ENCODE peak calls at places on chromosomes 5 and 9, in four cellular contexts. One of them, this sample, is unnamed.

GRCh38 chr5:119453045-119453383 is 717 bp downstream of the HSD17B4 start:
- DNase-seq in psoas muscle: no peak
- DNase-seq in sigmoid colon: no peak
- DNase-seq in effector memory CD4-positive, alpha-beta T cell: no peak
- DNase-seq in this sample: no peak

GRCh38 chr5:10684303-10685086 is 76.5 kb downstream of the DAP start:
- DNase-seq in psoas muscle: no peak
- DNase-seq in sigmoid colon: no peak
- DNase-seq in effector memory CD4-positive, alpha-beta T cell: no peak
- DNase-seq in this sample: no peak

GRCh38 chr5:172743112-172743959 is 27.7 kb downstream of the DUSP1 start:
- DNase-seq in psoas muscle: no peak
- DNase-seq in sigmoid colon: no peak
- DNase-seq in effector memory CD4-positive, alpha-beta T cell: no peak
- DNase-seq in this sample: no peak

GRCh38 chr9:5382479-5382878 is 42.8 kb upstream of the RLN1 start:
- DNase-seq in psoas muscle: no peak
- DNase-seq in sigmoid colon: no peak
- DNase-seq in effector memory CD4-positive, alpha-beta T cell: no peak
- DNase-seq in this sample: no peak

GRCh38 chr5:90888511-90889324 is 330.1 kb downstream of the ADGRV1 start:
- DNase-seq in psoas muscle: no peak
- DNase-seq in sigmoid colon: no peak
- DNase-seq in effector memory CD4-positive, alpha-beta T cell: no peak
- DNase-seq in this sample: no peak

GRCh38 chr9:128420651-128421473 is at the start of gene CERCAM:
- DNase-seq in psoas muscle: peak; percentile 70
- DNase-seq in sigmoid colon: peak; percentile 78
- DNase-seq in effector memory CD4-positive, alpha-beta T cell: peak; percentile 29
- DNase-seq in this sample: peak; percentile 83

GRCh38 chr5:43643327-43643726 is 40.3 kb downstream of the NNT start:
- DNase-seq in psoas muscle: no peak
- DNase-seq in sigmoid colon: no peak
- DNase-seq in effector memory CD4-positive, alpha-beta T cell: no peak
- DNase-seq in this sample: no peak

GRCh38 chr9:35689601-35690446 is at the start of gene TPM2:
- DNase-seq in psoas muscle: peak; percentile 90
- DNase-seq in sigmoid colon: peak; percentile 96
- DNase-seq in effector memory CD4-positive, alpha-beta T cell: no peak
- DNase-seq in this sample: peak; percentile 89

GRCh38 chr5:142944140-142944539 is 174.0 kb downstream of the ARHGAP26 start:
- DNase-seq in psoas muscle: no peak
- DNase-seq in sigmoid colon: no peak
- DNase-seq in effector memory CD4-positive, alpha-beta T cell: no peak
- DNase-seq in this sample: no peak

GRCh38 chr9:5874048-5874447 is 16.6 kb upstream of the MLANA start:
- DNase-seq in psoas muscle: no peak
- DNase-seq in sigmoid colon: no peak
- DNase-seq in effector memory CD4-positive, alpha-beta T cell: no peak
- DNase-seq in this sample: no peak

DNA sequence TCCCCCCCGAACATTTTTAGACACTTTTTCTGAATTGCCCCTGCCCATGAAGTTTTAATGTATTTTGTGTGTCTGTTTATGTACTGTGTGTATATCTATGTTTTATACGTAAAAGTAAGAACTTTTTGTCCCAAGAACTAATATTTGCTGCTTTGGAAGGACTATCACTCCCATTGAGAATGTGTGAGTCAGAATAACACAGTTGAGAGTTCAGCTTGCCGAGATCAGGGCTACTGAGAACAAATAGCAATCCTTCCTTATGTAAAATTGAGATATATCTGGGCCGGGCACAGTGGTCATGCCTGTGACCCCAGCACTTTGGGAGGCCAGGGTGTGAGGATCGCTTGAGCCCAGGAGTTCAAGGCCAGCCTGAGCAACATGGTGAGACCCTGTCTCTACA is 11.3 kb downstream of the GTF3C4 start:
- DNase-seq in psoas muscle: no peak
- DNase-seq in sigmoid colon: no peak
- DNase-seq in effector memory CD4-positive, alpha-beta T cell: no peak
- DNase-seq in this sample: no peak
- H3K36me3 ChIP-seq in psoas muscle: peaks cover 70% of the 10 kb centered on the region
- H3K36me3 ChIP-seq in sigmoid colon: peaks cover 65% of the 10 kb centered on the region
- H3K36me3 ChIP-seq in effector memory CD4-positive, alpha-beta T cell: peaks cover 46% of the 10 kb centered on the region
- H3K36me3 ChIP-seq in this sample: peaks cover 96% of the 10 kb centered on the region

GRCh38 chr9:89380437-89381307 is 62.4 kb downstream of the SECISBP2 start:
- DNase-seq in psoas muscle: peak; percentile 49
- DNase-seq in sigmoid colon: no peak
- DNase-seq in effector memory CD4-positive, alpha-beta T cell: no peak
- DNase-seq in this sample: no peak
- H3K36me3 ChIP-seq in psoas muscle: peaks cover 94% of the 10 kb centered on the region
- H3K36me3 ChIP-seq in sigmoid colon: peaks cover 22% of the 10 kb centered on the region
- H3K36me3 ChIP-seq in effector memory CD4-positive, alpha-beta T cell: peaks cover 80% of the 10 kb centered on the region
- H3K36me3 ChIP-seq in this sample: no peaks in the 10 kb centered on the region

GRCh38 chr9:135812961-135813360 is 94.4 kb downstream of the CAMSAP1 start:
- DNase-seq in psoas muscle: no peak
- DNase-seq in sigmoid colon: no peak
- DNase-seq in effector memory CD4-positive, alpha-beta T cell: no peak
- DNase-seq in this sample: no peak
- H3K36me3 ChIP-seq in psoas muscle: peaks cover 90% of the 10 kb centered on the region
- H3K36me3 ChIP-seq in sigmoid colon: peaks cover 89% of the 10 kb centered on the region
- H3K36me3 ChIP-seq in effector memory CD4-positive, alpha-beta T cell: peaks cover 60% of the 10 kb centered on the region
- H3K36me3 ChIP-seq in this sample: peaks cover 78% of the 10 kb centered on the region

GRCh38 chr5:40832345-40832744 is 2.7 kb downstream of the RPL37 start:
- DNase-seq in psoas muscle: no peak
- DNase-seq in sigmoid colon: no peak
- DNase-seq in effector memory CD4-positive, alpha-beta T cell: no peak
- DNase-seq in this sample: no peak
- H3K36me3 ChIP-seq in psoas muscle: peaks cover 69% of the 10 kb centered on the region
- H3K36me3 ChIP-seq in sigmoid colon: peaks cover 66% of the 10 kb centered on the region
- H3K36me3 ChIP-seq in effector memory CD4-positive, alpha-beta T cell: peaks cover 62% of the 10 kb centered on the region
- H3K36me3 ChIP-seq in this sample: peaks cover 73% of the 10 kb centered on the region

GRCh38 chr5:141929398-141930058 is 5.9 kb downstream of the DELE1 start:
- DNase-seq in psoas muscle: no peak
- DNase-seq in sigmoid colon: no peak
- DNase-seq in effector memory CD4-positive, alpha-beta T cell: no peak
- DNase-seq in this sample: no peak
- H3K36me3 ChIP-seq in psoas muscle: peaks cover 100% of the 10 kb centered on the region
- H3K36me3 ChIP-seq in sigmoid colon: peaks cover 98% of the 10 kb centered on the region
- H3K36me3 ChIP-seq in effector memory CD4-positive, alpha-beta T cell: peaks cover 76% of the 10 kb centered on the region
- H3K36me3 ChIP-seq in this sample: peaks cover 78% of the 10 kb centered on the region

DNA sequence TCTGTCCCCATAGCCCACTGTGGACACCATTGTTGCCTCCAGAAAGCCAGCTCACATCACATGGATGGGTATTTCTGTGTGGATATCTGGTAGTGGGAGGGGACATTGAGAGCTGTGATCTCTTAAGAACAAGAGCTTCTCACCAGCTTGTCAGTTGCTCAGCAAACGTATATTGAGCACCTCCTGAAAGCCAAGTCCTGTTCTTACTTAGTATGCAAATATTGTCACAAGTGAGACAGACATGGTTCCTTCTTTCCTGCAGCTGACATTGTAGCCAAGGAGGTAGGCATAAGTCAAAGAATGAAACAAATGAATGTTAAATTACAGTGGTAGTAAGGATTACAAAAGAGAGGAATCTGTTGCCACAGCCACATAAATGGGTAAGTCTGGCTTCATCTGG is 3.8 kb downstream of the TCOF1 start:
- DNase-seq in psoas muscle: no peak
- DNase-seq in sigmoid colon: no peak
- DNase-seq in effector memory CD4-positive, alpha-beta T cell: no peak
- DNase-seq in this sample: no peak
- H3K36me3 ChIP-seq in psoas muscle: peaks cover 65% of the 10 kb centered on the region
- H3K36me3 ChIP-seq in sigmoid colon: peaks cover 58% of the 10 kb centered on the region
- H3K36me3 ChIP-seq in effector memory CD4-positive, alpha-beta T cell: peaks cover 49% of the 10 kb centered on the region
- H3K36me3 ChIP-seq in this sample: peaks cover 66% of the 10 kb centered on the region

GRCh38 chr9:71756753-71757152 is 11.6 kb downstream of the CEMIP2 start:
- DNase-seq in psoas muscle: no peak
- DNase-seq in sigmoid colon: no peak
- DNase-seq in effector memory CD4-positive, alpha-beta T cell: no peak
- DNase-seq in this sample: no peak
- H3K36me3 ChIP-seq in psoas muscle: no peaks in the 10 kb centered on the region
- H3K36me3 ChIP-seq in sigmoid colon: no peaks in the 10 kb centered on the region
- H3K36me3 ChIP-seq in effector memory CD4-positive, alpha-beta T cell: no peaks in the 10 kb centered on the region
- H3K36me3 ChIP-seq in this sample: no peaks in the 10 kb centered on the region

GRCh38 chr5:148541054-148541835 is 113.1 kb downstream of the HTR4 start:
- DNase-seq in psoas muscle: no peak
- DNase-seq in sigmoid colon: no peak
- DNase-seq in effector memory CD4-positive, alpha-beta T cell: no peak
- DNase-seq in this sample: no peak
- H3K36me3 ChIP-seq in psoas muscle: no peaks in the 10 kb centered on the region
- H3K36me3 ChIP-seq in sigmoid colon: no peaks in the 10 kb centered on the region
- H3K36me3 ChIP-seq in effector memory CD4-positive, alpha-beta T cell: no peaks in the 10 kb centered on the region
- H3K36me3 ChIP-seq in this sample: no peaks in the 10 kb centered on the region

GRCh38 chr5:150559701-150560100 is 51.8 kb downstream of the NDST1 start:
- DNase-seq in psoas muscle: no peak
- DNase-seq in sigmoid colon: peak; percentile 20
- DNase-seq in effector memory CD4-positive, alpha-beta T cell: no peak
- DNase-seq in this sample: no peak

GRCh38 chr5:150559088-150559487 is 51.2 kb downstream of the NDST1 start:
- DNase-seq in psoas muscle: no peak
- DNase-seq in sigmoid colon: peak; percentile 32
- DNase-seq in effector memory CD4-positive, alpha-beta T cell: no peak
- DNase-seq in this sample: no peak

GRCh38 chr5:150561192-150561512 is 53.2 kb downstream of the NDST1 start:
- DNase-seq in psoas muscle: no peak
- DNase-seq in sigmoid colon: no peak
- DNase-seq in effector memory CD4-positive, alpha-beta T cell: no peak
- DNase-seq in this sample: no peak

GRCh38 chr5:150561571-150562295 is 53.8 kb downstream of the NDST1 start:
- DNase-seq in psoas muscle: no peak
- DNase-seq in sigmoid colon: peak; percentile 44
- DNase-seq in effector memory CD4-positive, alpha-beta T cell: no peak
- DNase-seq in this sample: no peak

DNA sequence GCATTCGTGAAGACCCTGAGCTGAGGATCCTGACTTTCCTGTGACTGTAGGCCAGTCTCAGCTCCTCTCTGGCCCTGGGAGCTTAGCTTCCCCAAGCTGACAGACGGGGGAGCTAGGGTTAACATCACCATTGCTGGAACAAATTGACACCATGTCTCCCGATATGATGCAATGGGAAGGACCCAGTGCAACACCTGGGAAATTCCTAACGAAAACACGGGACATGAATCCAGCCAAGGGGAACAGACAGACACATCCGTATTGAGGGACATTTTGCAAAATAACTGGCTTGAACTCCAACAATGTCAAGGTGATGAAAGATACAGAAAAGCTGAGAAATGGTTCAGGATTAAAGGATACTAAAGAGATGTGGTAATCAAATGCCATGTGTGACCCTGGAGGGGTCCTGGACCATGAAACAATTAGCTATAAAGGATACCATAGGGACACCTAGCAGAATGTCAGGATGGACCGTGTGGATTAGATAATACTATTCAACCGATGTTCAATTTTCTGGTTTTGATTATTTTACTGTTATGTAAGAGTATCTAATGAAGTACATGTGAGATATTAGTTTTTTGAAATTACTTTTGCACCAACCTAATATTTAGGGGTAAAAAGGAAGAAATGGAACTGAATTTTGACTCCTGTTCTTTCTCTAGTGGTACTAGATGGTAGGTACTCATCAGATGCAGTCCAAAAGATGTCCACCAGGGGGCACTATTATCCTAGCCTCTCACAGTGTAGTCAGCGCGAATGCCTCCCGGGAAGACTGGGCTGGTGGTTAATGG is 52.7 kb downstream of the NDST1 start:
- DNase-seq in psoas muscle: peak; percentile 73
- DNase-seq in sigmoid colon: peak; percentile 93
- DNase-seq in effector memory CD4-positive, alpha-beta T cell: peak; percentile 52
- DNase-seq in this sample: peak; percentile 95
- H3K36me3 ChIP-seq in psoas muscle: peaks cover 10% of the 10 kb centered on the region
- H3K36me3 ChIP-seq in sigmoid colon: peaks cover 13% of the 10 kb centered on the region
- H3K36me3 ChIP-seq in effector memory CD4-positive, alpha-beta T cell: no peaks in the 10 kb centered on the region
- H3K36me3 ChIP-seq in this sample: peaks cover 11% of the 10 kb centered on the region